ENCODE peak calls at places on chromosomes 2 and 18, in eight cellular contexts. L is fibroblast of lung; N is Karpas-422; T is colonic mucosa; X is CD4-positive, alpha-beta memory T cell; D is hepatocyte; F is left ventricle myocardium inferior; R is prostate gland. U is an unnamed sample. For H3K9me3, the result is how much of the 10 kb centered on the place peaks cover.

GRCh38 chr2:192444286-192444838 is 249.6 kb upstream of the TMEFF2 start:
- DNase-seq in R (no peak), D (no peak), F (no peak), T (no peak), X (no peak), N (no peak), L (no peak), U (no peak)

GRCh38 chr2:26979761-26980160 is 9.3 kb downstream of the MAPRE3 start:
- DNase-seq in N (no peak), L (peak), X (no peak), R (no peak), F (no peak), D (no peak), T (no peak), U (no peak)

GRCh38 chr2:182144039-182144779 is 158.6 kb downstream of the PPP1R1C start:
- DNase-seq in F (no peak), X (no peak), R (no peak), T (no peak), D (no peak), N (no peak), L (peak), U (no peak)

GRCh38 chr18:70454705-70455322 is 166.0 kb downstream of the SOCS6 start:
- DNase-seq in N (peak), T (peak), D (peak), L (peak), R (peak), X (peak), F (no peak), U (peak)

GRCh38 chr18:13276530-13277520 is 58.3 kb downstream of the LDLRAD4 start:
- DNase-seq in X (peak), T (no peak), F (no peak), D (no peak), N (no peak), R (no peak), L (peak), U (peak)

GRCh38 chr2:119808516-119809147 is 48.9 kb downstream of the PTPN4 start:
- DNase-seq in T (no peak), N (no peak), R (no peak), X (no peak), F (no peak), L (peak), D (no peak), U (no peak)

GRCh38 chr2:120771556-120772208 is 36.0 kb downstream of the GLI2 start:
- DNase-seq in L (peak), D (peak), N (no peak), R (no peak), F (peak), X (no peak), T (peak), U (no peak)

GRCh38 chr18:74745658-74746403 is 148.2 kb downstream of the ZNF407 start:
- DNase-seq in X (no peak), N (no peak), F (no peak), D (peak), R (no peak), T (no peak), L (peak), U (no peak)

GRCh38 chr2:204897561-204897960 is 352.3 kb downstream of the PARD3B start:
- DNase-seq in T (no peak), L (peak), R (no peak), X (no peak), F (no peak), N (no peak), D (no peak), U (no peak)

GRCh38 chr18:35241523-35241804 is 630 bp downstream of the ZNF397 start:
- DNase-seq in F (no peak), D (no peak), R (no peak), X (peak), L (no peak), T (no peak), N (no peak), U (no peak)

GRCh38 chr18:12921178-12921577 is 26.6 kb upstream of the SEH1L start:
- DNase-seq in L (no peak), R (no peak), X (peak), D (no peak), T (no peak), F (no peak), N (no peak), U (no peak)

GRCh38 chr18:79941473-79942119 is 9.9 kb downstream of the SLC66A2 start:
- DNase-seq in T (peak), N (no peak), L (no peak), X (no peak), F (no peak), R (no peak), D (no peak), U (peak)

GRCh38 chr2:100969998-100970397 is 32.1 kb upstream of the RPL31 start:
- DNase-seq in R (no peak), T (no peak), D (no peak), N (no peak), X (no peak), F (no peak), L (no peak), U (no peak)

GRCh38 chr2:77588438-77588837 is 66.3 kb upstream of the LRRTM4 start:
- DNase-seq in X (no peak), F (no peak), T (no peak), R (no peak), D (no peak), N (no peak), L (no peak), U (no peak)

GRCh38 chr2:111135910-111136297 is 15.2 kb downstream of the BCL2L11 start:
- DNase-seq in N (no peak), F (peak), D (no peak), X (no peak), R (no peak), L (peak), T (no peak), U (peak)

GRCh38 chr18:59659486-59660187 is 37.6 kb downstream of the CCBE1 start:
- DNase-seq in X (no peak), N (no peak), F (no peak), D (no peak), R (no peak), L (peak), T (no peak), U (no peak)

GRCh38 chr18:74963820-74964446 is 245.0 kb downstream of the PTGR3 start:
- DNase-seq in L (peak), N (peak), R (no peak), D (peak), X (no peak), T (peak), F (no peak), U (peak)

GRCh38 chr2:10720306-10720705 is 1.1 kb upstream of the ATP6V1C2 start:
- DNase-seq in N (no peak), F (no peak), X (no peak), T (no peak), L (no peak), R (no peak), D (no peak), U (no peak)

GRCh38 chr2:97736608-97737330 is 23.4 kb downstream of the ZAP70 start:
- DNase-seq in N (no peak), D (no peak), F (no peak), T (no peak), X (no peak), L (no peak), R (no peak), U (no peak)

GRCh38 chr2:12861344-12861942 is 144.7 kb downstream of the TRIB2 start:
- DNase-seq in N (no peak), D (no peak), X (no peak), L (peak), F (no peak), R (no peak), T (no peak), U (no peak)

GRCh38 chr2:71544919-71545571 is 91.7 kb downstream of the DYSF start:
- DNase-seq in T (peak), X (no peak), R (no peak), D (no peak), L (no peak), F (peak), N (no peak), U (no peak)

GRCh38 chr2:162123806-162124758 is 28.0 kb downstream of the GCG start:
- DNase-seq in T (no peak), X (peak), N (peak), L (peak), F (no peak), D (peak), R (peak), U (no peak)

GRCh38 chr2:222919841-222920609 is 59.2 kb downstream of the ACSL3 start:
- DNase-seq in R (no peak), F (no peak), L (peak), N (no peak), D (peak), T (no peak), X (no peak), U (no peak)

GRCh38 chr2:26584191-26584590 is 57.0 kb downstream of the CIB4 start:
- DNase-seq in R (no peak), T (no peak), N (no peak), F (no peak), L (no peak), D (no peak), X (no peak), U (peak)

GRCh38 chr2:180056367-180057118 is 49.4 kb upstream of the CWC22 start:
- DNase-seq in X (no peak), L (no peak), R (no peak), N (no peak), T (no peak), D (peak), F (no peak), U (no peak)

GRCh38 chr2:236550701-236551465 is 18.7 kb upstream of the ACKR3 start:
- DNase-seq in N (no peak), T (no peak), F (no peak), X (no peak), R (no peak), D (no peak), L (no peak), U (no peak)

GRCh38 chr2:60002158-60002867 is 551.1 kb downstream of the BCL11A start:
- DNase-seq in X (no peak), R (no peak), L (no peak), F (no peak), T (no peak), N (peak), D (no peak), U (no peak)

GRCh38 chr2:60003076-60003475 is 550.4 kb downstream of the BCL11A start:
- DNase-seq in L (no peak), D (no peak), X (no peak), T (no peak), R (no peak), N (no peak), F (no peak), U (no peak)

GRCh38 chr2:59997371-59997770 is 556.1 kb downstream of the BCL11A start:
- DNase-seq in R (no peak), L (no peak), D (no peak), F (no peak), T (no peak), X (no peak), N (no peak), U (no peak)

GRCh38 chr2:59998324-59998723 is 555.1 kb downstream of the BCL11A start:
- DNase-seq in D (no peak), R (no peak), L (no peak), N (no peak), X (no peak), T (no peak), F (no peak), U (no peak)

GRCh38 chr2:60000681-60001080 is 552.8 kb downstream of the BCL11A start:
- DNase-seq in T (no peak), X (no peak), D (no peak), R (no peak), N (no peak), F (no peak), L (no peak), U (no peak)
- H3K27ac ChIP-seq in T (no peak), X (no peak), D (no peak), R (no peak), N (no peak), F (no peak), L (no peak), U (no peak)

GRCh38 chr18:5146093-5146492 is 51.0 kb downstream of the AKAIN1 start:
- DNase-seq in D (no peak), T (no peak), L (no peak), R (no peak), X (no peak), N (no peak), F (no peak), U (no peak)
- H3K4me3 ChIP-seq in D (no peak), T (no peak), L (no peak), R (no peak), X (no peak), N (no peak), F (no peak), U (no peak)

DNA sequence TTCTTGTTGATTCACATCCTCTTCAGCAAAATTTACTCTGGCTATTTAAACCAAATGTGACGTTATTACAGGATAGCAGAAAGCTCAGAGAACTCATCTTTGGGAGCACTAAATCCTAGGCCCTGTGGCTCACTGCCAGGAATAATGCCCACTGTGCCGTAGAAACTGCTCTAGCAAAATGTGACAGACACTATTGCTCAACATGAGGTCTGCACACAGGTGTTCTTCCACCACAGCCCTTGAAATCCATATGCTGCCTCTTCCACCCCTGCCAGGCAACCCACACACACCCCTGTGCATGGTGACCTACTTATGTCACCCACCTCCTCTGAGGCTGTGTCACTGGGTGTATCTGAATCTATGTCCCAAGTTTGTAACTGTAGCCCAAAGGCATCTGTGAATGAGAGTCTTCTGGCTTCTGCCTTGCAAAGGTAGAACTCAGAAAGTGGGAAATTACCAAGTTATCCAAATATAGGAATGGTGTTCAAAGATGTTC is 66.1 kb upstream of the MBOAT2 start:
- DNase-seq in L (no peak), N (no peak), X (no peak), R (no peak), D (no peak), T (no peak), F (no peak), U (no peak)
- H3K9me3 ChIP-seq in L (under half), N (under half), X (under half), R (under half), D (under half), T (under half), F (under half), U (under half)

DNA sequence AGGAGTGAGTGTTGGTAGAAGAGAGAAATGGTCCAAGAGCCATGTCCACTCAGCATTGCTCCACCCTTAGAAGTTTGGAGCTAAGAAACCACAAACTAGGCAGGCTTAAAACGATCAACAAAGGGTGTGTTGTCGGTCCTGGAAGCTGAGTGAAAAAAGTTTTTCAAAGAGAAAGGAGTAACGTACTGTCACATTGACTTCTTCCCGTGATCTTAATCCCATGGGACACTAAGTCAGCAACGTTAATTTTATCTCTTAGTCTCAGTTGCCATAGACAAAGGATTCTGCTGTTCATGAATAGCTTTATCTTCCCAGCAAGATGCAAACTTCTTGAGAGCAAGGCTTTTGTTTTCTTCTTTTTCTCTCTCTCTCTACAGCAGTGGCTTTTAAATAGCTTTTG is 377.3 kb downstream of the TGIF1 start:
- DNase-seq in L (no peak), F (no peak), N (no peak), D (no peak), T (no peak), R (no peak), X (no peak), U (no peak)
- H3K27ac ChIP-seq in L (no peak), F (no peak), N (no peak), D (no peak), T (no peak), R (no peak), X (no peak), U (no peak)